ENCODE peak calls at places on chromosomes 4 and X, in eight cellular contexts. J, G, I, V, X, T, Y and F are unnamed samples.

GRCh38 chr4:81648576-81649272 is 177.0 kb upstream of the RASGEF1B start:
- DNase-seq in J (peak), G (no peak), I (no peak), V (no peak), X (peak), T (no peak), Y (peak), F (no peak)

GRCh38 chrX:14051416-14051815 is 21.7 kb upstream of the GEMIN8 start:
- DNase-seq in J (no peak), G (no peak), I (no peak), V (no peak), X (no peak), T (no peak), Y (no peak), F (no peak)

GRCh38 chr4:31455612-31456011 is 735.4 kb downstream of the PCDH7 start:
- DNase-seq in J (no peak), G (no peak), I (no peak), V (no peak), X (no peak), T (no peak), Y (no peak), F (no peak)

GRCh38 chr4:15427126-15427525 is 707 bp upstream of the C1QTNF7 start:
- DNase-seq in J (no peak), G (no peak), I (no peak), V (no peak), X (no peak), T (no peak), Y (no peak), F (no peak)

GRCh38 chr4:87961993-87962791 is 13.3 kb upstream of the SPP1 start:
- DNase-seq in J (no peak), G (no peak), I (no peak), V (no peak), X (no peak), T (no peak), Y (no peak), F (no peak)

GRCh38 chrX:41863343-41864203 is 59.8 kb downstream of the CASK start:
- DNase-seq in J (no peak), G (no peak), I (no peak), V (no peak), X (no peak), T (no peak), Y (no peak), F (no peak)

GRCh38 chr4:144646523-144647094 is 653 bp downstream of the HHIP start:
- DNase-seq in J (no peak), G (peak), I (no peak), V (no peak), X (no peak), T (peak), Y (no peak), F (no peak)

GRCh38 chr4:79247695-79248394 is 78.0 kb downstream of the NAA11 start:
- DNase-seq in J (no peak), G (no peak), I (no peak), V (no peak), X (no peak), T (no peak), Y (no peak), F (no peak)

GRCh38 chrX:43065978-43066377 is 288.0 kb upstream of the PPP1R2C start:
- DNase-seq in J (no peak), G (no peak), I (no peak), V (no peak), X (no peak), T (no peak), Y (no peak), F (no peak)

GRCh38 chrX:38052096-38052495 is 45.7 kb downstream of the SYTL5 start:
- DNase-seq in J (no peak), G (peak), I (no peak), V (no peak), X (no peak), T (no peak), Y (no peak), F (no peak)

GRCh38 chrX:39000802-39001201 is 199.5 kb downstream of the MID1IP1 start:
- DNase-seq in J (no peak), G (no peak), I (no peak), V (no peak), X (no peak), T (no peak), Y (no peak), F (no peak)

GRCh38 chrX:42524374-42524773 is 253.6 kb downstream of the PPP1R2C start:
- DNase-seq in J (no peak), G (peak), I (no peak), V (no peak), X (no peak), T (no peak), Y (no peak), F (no peak)

GRCh38 chr4:188779586-188779985 is 640.3 kb downstream of the TRIML1 start:
- DNase-seq in J (no peak), G (peak), I (no peak), V (no peak), X (no peak), T (no peak), Y (no peak), F (no peak)

GRCh38 chrX:104098151-104098808 is 14.0 kb upstream of the ZCCHC18 start:
- DNase-seq in J (peak), G (peak), I (peak), V (peak), X (peak), T (no peak), Y (peak), F (no peak)

GRCh38 chrX:23782455-23782854 is 518 bp upstream of the SAT1 start:
- DNase-seq in J (no peak), G (no peak), I (no peak), V (no peak), X (no peak), T (no peak), Y (no peak), F (no peak)

GRCh38 chrX:45850775-45851433 is 650.2 kb upstream of the DIPK2B start:
- DNase-seq in J (no peak), G (peak), I (no peak), V (no peak), X (peak), T (no peak), Y (no peak), F (no peak)

GRCh38 chrX:12814434-12814833 is 23.2 kb downstream of the PRPS2 start:
- DNase-seq in J (peak), G (peak), I (no peak), V (peak), X (no peak), T (peak), Y (no peak), F (no peak)

GRCh38 chrX:39613997-39614679 is 483.6 kb downstream of the BCOR start:
- DNase-seq in J (no peak), G (no peak), I (peak), V (no peak), X (no peak), T (no peak), Y (peak), F (no peak)

GRCh38 chr4:76905521-76905920 is 7.6 kb upstream of the SOWAHB start:
- DNase-seq in J (no peak), G (peak), I (no peak), V (no peak), X (no peak), T (no peak), Y (no peak), F (no peak)

GRCh38 chrX:39730671-39731389 is 366.9 kb downstream of the BCOR start:
- DNase-seq in J (peak), G (peak), I (peak), V (no peak), X (peak), T (peak), Y (peak), F (peak)

GRCh38 chr4:183798249-183798920 is 106.7 kb upstream of the STOX2 start:
- DNase-seq in J (no peak), G (no peak), I (no peak), V (no peak), X (no peak), T (no peak), Y (no peak), F (no peak)

GRCh38 chr4:173521474-173522159 is 8.4 kb downstream of the HAND2 start:
- DNase-seq in J (no peak), G (peak), I (no peak), V (no peak), X (no peak), T (no peak), Y (no peak), F (no peak)

GRCh38 chr4:78654809-78655208 is 103.2 kb downstream of the ANXA3 start:
- DNase-seq in J (no peak), G (peak), I (no peak), V (no peak), X (no peak), T (no peak), Y (no peak), F (no peak)

GRCh38 chr4:101471201-101471600 is 123.9 kb upstream of the PPP3CA start:
- DNase-seq in J (no peak), G (no peak), I (no peak), V (no peak), X (no peak), T (no peak), Y (no peak), F (no peak)

GRCh38 chrX:70477734-70478075 is 33.1 kb downstream of the DLG3 start:
- DNase-seq in J (no peak), G (no peak), I (no peak), V (no peak), X (no peak), T (no peak), Y (no peak), F (no peak)

GRCh38 chr4:128661529-128661928 is 148.0 kb upstream of the JADE1 start:
- DNase-seq in J (no peak), G (no peak), I (no peak), V (no peak), X (no peak), T (no peak), Y (no peak), F (no peak)

GRCh38 chrX:155959018-155959587 is 38.4 kb upstream of the IL9R start:
- DNase-seq in J (no peak), G (no peak), I (no peak), V (no peak), X (no peak), T (no peak), Y (no peak), F (no peak)